ENCODE peak calls at places on chromosomes 16 and 17, in seven cellular contexts. N is NCI-H2029 treated with DMSO at 0.1 percent for 48 hours; B is stimulated activated CD8-positive, alpha-beta memory T cell treated with anti-CD3 and anti-CD28 coated beads, Interleukin-12 subunit alpha, Interleukin-12 subunit beta, amount 100 ng/mL, for 1 hour; V is prostate gland; C is hippocampal formation; R is RKO; Q is midbrain. T is an unnamed sample.

GRCh38 chr17:4796550-4796915 is 569 bp downstream of the PSMB6 start:
- DNase-seq in N (no peak), B (no peak), V (no peak), C (no peak), R (peak; percentile 61), Q (no peak), T (no peak)

GRCh38 chr16:68091604-68092261 is 6.6 kb downstream of the NFATC3 start:
- DNase-seq in N (peak; percentile 20), B (no peak), V (peak; percentile 52), C (no peak), R (no peak), Q (no peak), T (no peak)

GRCh38 chr17:3826191-3826590 is 19.9 kb downstream of the NCBP3 start:
- DNase-seq in N (no peak), B (no peak), V (no peak), C (no peak), R (peak; percentile 49), Q (no peak), T (no peak)

GRCh38 chr16:29820730-29821662 is 734 bp downstream of the MVP start:
- DNase-seq in N (no peak), B (no peak), V (peak; percentile 61), C (no peak), R (no peak), Q (no peak), T (peak; percentile 51)

GRCh38 chr17:27944546-27945332 is 51.6 kb upstream of the LYRM9 start:
- DNase-seq in N (peak; percentile 16), B (no peak), V (no peak), C (no peak), R (no peak), Q (no peak), T (no peak)

GRCh38 chr17:45030733-45031132 is 20.7 kb downstream of the DCAKD start:
- DNase-seq in N (no peak), B (no peak), V (no peak), C (no peak), R (no peak), Q (no peak), T (no peak)

GRCh38 chr16:3282103-3282746 is 1.1 kb upstream of the ZNF263 start:
- DNase-seq in N (peak; percentile 62), B (no peak), V (no peak), C (no peak), R (peak; percentile 77), Q (no peak), T (no peak)

GRCh38 chr17:44610871-44611270 is 45.4 kb upstream of the MEIOC start:
- DNase-seq in N (no peak), B (no peak), V (no peak), C (no peak), R (no peak), Q (no peak), T (no peak)

GRCh38 chr17:77822302-77823030 is 136.0 kb upstream of the TNRC6C start:
- DNase-seq in N (no peak), B (no peak), V (no peak), C (no peak), R (no peak), Q (no peak), T (no peak)

GRCh38 chr17:77493901-77494663 is 353.3 kb downstream of the SEC14L1 start:
- DNase-seq in N (no peak), B (no peak), V (no peak), C (no peak), R (no peak), Q (no peak), T (no peak)

GRCh38 chr17:42276609-42277341 is 584 bp upstream of the STAT5B start:
- DNase-seq in N (no peak), B (no peak), V (no peak), C (no peak), R (peak; percentile 78), Q (peak; percentile 33), T (no peak)

GRCh38 chr17:49359990-49360795 is 1.9 kb downstream of the ZNF652 start:
- DNase-seq in N (no peak), B (no peak), V (no peak), C (no peak), R (peak; percentile 36), Q (no peak), T (peak; percentile 19)

GRCh38 chr16:28834349-28834748 is 11.6 kb downstream of the ATXN2L start:
- DNase-seq in N (no peak), B (no peak), V (no peak), C (no peak), R (no peak), Q (no peak), T (no peak)

GRCh38 chr16:56327071-56327928 is 98.0 kb downstream of the AMFR start:
- DNase-seq in N (no peak), B (no peak), V (no peak), C (no peak), R (no peak), Q (no peak), T (no peak)

GRCh38 chr16:6701096-6701495 is 631.5 kb upstream of the RBFOX1 start:
- DNase-seq in N (no peak), B (no peak), V (no peak), C (no peak), R (no peak), Q (no peak), T (no peak)

GRCh38 chr17:15341385-15341849 is at the start of gene TEKT3:
- DNase-seq in N (peak; percentile 16), B (no peak), V (peak; percentile 37), C (peak; percentile 47), R (no peak), Q (peak; percentile 72), T (peak; percentile 1)

GRCh38 chr16:85094176-85094805 is 18.0 kb downstream of the CIBAR2 start:
- DNase-seq in N (no peak), B (no peak), V (no peak), C (no peak), R (no peak), Q (no peak), T (no peak)

GRCh38 chr16:72264776-72265175 is 92.8 kb upstream of the PMFBP1 start:
- DNase-seq in N (no peak), B (no peak), V (no peak), C (no peak), R (no peak), Q (no peak), T (no peak)

GRCh38 chr16:58096249-58096648 is 32.9 kb downstream of the CFAP20 start:
- DNase-seq in N (no peak), B (no peak), V (no peak), C (no peak), R (no peak), Q (no peak), T (no peak)

GRCh38 chr16:424033-424622 is 1.3 kb upstream of the RAB11FIP3 start:
- DNase-seq in N (no peak), B (no peak), V (peak; percentile 91), C (peak; percentile 71), R (peak; percentile 91), Q (peak; percentile 46), T (no peak)

GRCh38 chr16:29182501-29182900 is 197.6 kb downstream of the LAT start:
- DNase-seq in N (no peak), B (no peak), V (no peak), C (no peak), R (no peak), Q (no peak), T (no peak)

GRCh38 chr17:34307110-34307509 is 12.1 kb upstream of the CCL8 start:
- DNase-seq in N (no peak), B (no peak), V (no peak), C (no peak), R (no peak), Q (no peak), T (no peak)

GRCh38 chr16:47025641-47026040 is 52.2 kb upstream of the DNAJA2 start:
- DNase-seq in N (no peak), B (no peak), V (no peak), C (no peak), R (no peak), Q (no peak), T (no peak)

GRCh38 chr17:76276461-76277299 is 11.5 kb downstream of the UBALD2 start:
- DNase-seq in N (no peak), B (no peak), V (no peak), C (no peak), R (no peak), Q (no peak), T (no peak)

GRCh38 chr16:84607694-84608093 is 10.2 kb downstream of the COTL1 start:
- DNase-seq in N (no peak), B (no peak), V (no peak), C (no peak), R (no peak), Q (no peak), T (no peak)

GRCh38 chr17:4504188-4504587 is 5.5 kb downstream of the SPNS2 start:
- DNase-seq in N (no peak), B (no peak), V (no peak), C (no peak), R (no peak), Q (no peak), T (no peak)

GRCh38 chr17:21034350-21035235 is 8.2 kb downstream of the USP22 start:
- DNase-seq in N (no peak), B (peak; percentile 6), V (no peak), C (no peak), R (no peak), Q (no peak), T (peak; percentile 58)

GRCh38 chr16:50821586-50821985 is 79.7 kb downstream of the CYLD start:
- DNase-seq in N (no peak), B (no peak), V (no peak), C (no peak), R (peak; percentile 55), Q (no peak), T (no peak)

GRCh38 chr16:54503436-54503835 is 216.8 kb upstream of the IRX3 start:
- DNase-seq in N (no peak), B (no peak), V (no peak), C (peak; percentile 37), R (no peak), Q (no peak), T (no peak)

GRCh38 chr16:9138021-9138680 is 46.7 kb downstream of the HAPSTR1 start:
- DNase-seq in N (no peak), B (no peak), V (no peak), C (no peak), R (no peak), Q (no peak), T (no peak)

T was measured in immature natural killer cell.